ENCODE peak calls at places on chromosomes 2 and 18, in four cellular contexts. One of them, this sample, is unnamed.

GRCh38 chr2:188202777-188203176 is 88.9 kb upstream of the GULP1 start:
- DNase-seq in astrocyte: no peak
- DNase-seq in OCI-LY7: no peak
- DNase-seq in mesendoderm: no peak
- DNase-seq in this sample: no peak

GRCh38 chr2:65491381-65491903 is 59.0 kb upstream of the SPRED2 start:
- DNase-seq in astrocyte: peak; percentile 30
- DNase-seq in OCI-LY7: no peak
- DNase-seq in mesendoderm: no peak
- DNase-seq in this sample: no peak

GRCh38 chr2:64727013-64727767 is 73.5 kb upstream of the SERTAD2 start:
- DNase-seq in OCI-LY7: peak; percentile 89
- DNase-seq in mesendoderm: no peak
- DNase-seq in astrocyte: no peak
- DNase-seq in this sample: peak; percentile 95

GRCh38 chr2:218229239-218229638 is 12.2 kb downstream of the ARPC2 start:
- DNase-seq in mesendoderm: no peak
- DNase-seq in astrocyte: peak; percentile 89
- DNase-seq in OCI-LY7: peak; percentile 72
- DNase-seq in this sample: peak; percentile 69

GRCh38 chr2:159410276-159410675 is 123.8 kb upstream of the WDSUB1 start:
- DNase-seq in astrocyte: no peak
- DNase-seq in OCI-LY7: no peak
- DNase-seq in mesendoderm: peak; percentile 2
- DNase-seq in this sample: no peak

GRCh38 chr2:144429396-144430112 is 90.4 kb downstream of the ZEB2 start:
- DNase-seq in OCI-LY7: no peak
- DNase-seq in astrocyte: no peak
- DNase-seq in mesendoderm: no peak
- DNase-seq in this sample: no peak

GRCh38 chr2:163767097-163767496 is 31.3 kb upstream of the FIGN start:
- DNase-seq in astrocyte: no peak
- DNase-seq in OCI-LY7: no peak
- DNase-seq in mesendoderm: no peak
- DNase-seq in this sample: no peak

GRCh38 chr2:240777416-240778212 is 42.4 kb downstream of the KIF1A start:
- DNase-seq in mesendoderm: peak; percentile 4
- DNase-seq in astrocyte: no peak
- DNase-seq in OCI-LY7: no peak
- DNase-seq in this sample: no peak

GRCh38 chr2:130864830-130865229 is 28.1 kb downstream of the ARHGEF4 start:
- DNase-seq in OCI-LY7: peak; percentile 31
- DNase-seq in astrocyte: peak; percentile 63
- DNase-seq in mesendoderm: no peak
- DNase-seq in this sample: peak; percentile 68

GRCh38 chr2:219352448-219353023 is 20.0 kb upstream of the RESP18 start:
- DNase-seq in mesendoderm: peak; percentile 80
- DNase-seq in astrocyte: peak; percentile 11
- DNase-seq in OCI-LY7: peak; percentile 63
- DNase-seq in this sample: peak; percentile 89

GRCh38 chr2:241481687-241482086 is 26.7 kb downstream of the STK25 start:
- DNase-seq in astrocyte: no peak
- DNase-seq in OCI-LY7: no peak
- DNase-seq in mesendoderm: no peak
- DNase-seq in this sample: no peak

GRCh38 chr2:147002256-147002655 is 842.6 kb upstream of the ACVR2A start:
- DNase-seq in astrocyte: no peak
- DNase-seq in mesendoderm: no peak
- DNase-seq in OCI-LY7: no peak
- DNase-seq in this sample: no peak

GRCh38 chr18:48290162-48290926 is 118.8 kb downstream of the ZBTB7C start:
- DNase-seq in OCI-LY7: no peak
- DNase-seq in mesendoderm: no peak
- DNase-seq in astrocyte: no peak
- DNase-seq in this sample: no peak

GRCh38 chr18:12645751-12646203 is 12.1 kb downstream of the SPIRE1 start:
- DNase-seq in mesendoderm: no peak
- DNase-seq in OCI-LY7: no peak
- DNase-seq in astrocyte: no peak
- DNase-seq in this sample: peak; percentile 24

GRCh38 chr2:221503965-221504364 is 68.1 kb downstream of the EPHA4 start:
- DNase-seq in OCI-LY7: no peak
- DNase-seq in mesendoderm: no peak
- DNase-seq in astrocyte: no peak
- DNase-seq in this sample: no peak

GRCh38 chr2:102657770-102658169 is 38.4 kb downstream of the SLC9A2 start:
- DNase-seq in astrocyte: no peak
- DNase-seq in OCI-LY7: no peak
- DNase-seq in mesendoderm: peak; percentile 63
- DNase-seq in this sample: no peak

GRCh38 chr2:112884869-112885502 is 26.0 kb upstream of the IL37 start:
- DNase-seq in OCI-LY7: peak; percentile 68
- DNase-seq in mesendoderm: peak; percentile 81
- DNase-seq in astrocyte: no peak
- DNase-seq in this sample: peak; percentile 85

GRCh38 chr2:155364766-155365165 is 666.3 kb downstream of the KCNJ3 start:
- DNase-seq in mesendoderm: no peak
- DNase-seq in OCI-LY7: no peak
- DNase-seq in astrocyte: no peak
- DNase-seq in this sample: no peak

GRCh38 chr2:152443771-152444170 is 108.8 kb downstream of the FMNL2 start:
- DNase-seq in astrocyte: peak; percentile 56
- DNase-seq in mesendoderm: no peak
- DNase-seq in OCI-LY7: no peak
- DNase-seq in this sample: no peak

GRCh38 chr18:58669731-58670379 is 1.4 kb upstream of the MALT1 start:
- DNase-seq in astrocyte: peak; percentile 89
- DNase-seq in mesendoderm: no peak
- DNase-seq in OCI-LY7: no peak
- DNase-seq in this sample: no peak

GRCh38 chr2:10331033-10331701 is 28.5 kb downstream of the HPCAL1 start:
- DNase-seq in OCI-LY7: peak; percentile 70
- DNase-seq in astrocyte: peak; percentile 55
- DNase-seq in mesendoderm: peak; percentile 73
- DNase-seq in this sample: no peak

GRCh38 chr2:174952607-174953006 is 52.6 kb downstream of the CHN1 start:
- DNase-seq in OCI-LY7: no peak
- DNase-seq in astrocyte: peak; percentile 54
- DNase-seq in mesendoderm: no peak
- DNase-seq in this sample: no peak

GRCh38 chr18:79819951-79820351 is 22.2 kb downstream of the KCNG2 start:
- DNase-seq in astrocyte: no peak
- DNase-seq in OCI-LY7: peak; percentile 82
- DNase-seq in mesendoderm: no peak
- DNase-seq in this sample: peak; percentile 96

GRCh38 chr18:13378150-13378549 is 159.6 kb downstream of the LDLRAD4 start:
- DNase-seq in OCI-LY7: no peak
- DNase-seq in mesendoderm: no peak
- DNase-seq in astrocyte: no peak
- DNase-seq in this sample: no peak

GRCh38 chr2:40032650-40033319 is 253.7 kb upstream of the THUMPD2 start:
- DNase-seq in OCI-LY7: no peak
- DNase-seq in astrocyte: peak; percentile 93
- DNase-seq in mesendoderm: no peak
- DNase-seq in this sample: no peak

DNA sequence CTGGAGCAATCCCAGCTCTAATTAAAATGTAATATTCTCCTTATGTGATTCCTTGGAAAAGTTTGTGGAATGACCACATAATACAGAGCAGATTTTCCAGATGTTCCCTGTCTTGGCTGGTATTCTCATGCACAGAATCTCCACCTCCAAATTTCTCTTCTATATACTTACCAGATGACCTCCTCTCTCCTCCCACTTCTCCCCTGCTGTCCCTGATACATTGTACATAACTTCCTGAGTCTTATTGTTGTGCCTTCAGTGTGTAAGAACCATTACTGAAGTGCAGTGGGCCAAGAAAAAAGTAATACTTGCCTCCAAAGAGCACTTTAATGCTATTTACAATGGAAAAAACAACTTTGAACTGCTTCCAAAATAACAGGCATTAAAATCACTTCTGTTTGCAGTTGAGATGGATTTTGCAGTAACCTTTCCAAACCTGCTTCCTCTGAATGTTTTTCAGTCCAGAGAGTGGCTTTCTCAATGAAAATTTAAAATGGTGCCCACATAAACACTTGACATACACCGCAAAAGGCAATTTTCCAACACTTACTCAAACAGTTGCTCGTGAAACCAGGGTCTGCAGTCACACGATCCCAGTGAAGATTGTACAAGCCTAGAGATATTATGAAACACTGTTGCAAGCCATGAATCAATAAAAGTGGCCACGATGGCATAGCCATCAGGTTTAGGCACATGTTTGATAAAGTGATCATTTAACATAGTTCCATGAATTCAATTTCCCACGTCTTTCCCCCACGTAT is 258.1 kb downstream of the MTX2 start:
- DNase-seq in mesendoderm: no peak
- DNase-seq in astrocyte: no peak
- DNase-seq in OCI-LY7: no peak
- DNase-seq in this sample: no peak
- H3K4me2 ChIP-seq in mesendoderm: no peak overlapping the region
- H3K4me2 ChIP-seq in astrocyte: no peak overlapping the region
- H3K4me2 ChIP-seq in OCI-LY7: no peak overlapping the region
- H3K4me2 ChIP-seq in this sample: no peak overlapping the region

DNA sequence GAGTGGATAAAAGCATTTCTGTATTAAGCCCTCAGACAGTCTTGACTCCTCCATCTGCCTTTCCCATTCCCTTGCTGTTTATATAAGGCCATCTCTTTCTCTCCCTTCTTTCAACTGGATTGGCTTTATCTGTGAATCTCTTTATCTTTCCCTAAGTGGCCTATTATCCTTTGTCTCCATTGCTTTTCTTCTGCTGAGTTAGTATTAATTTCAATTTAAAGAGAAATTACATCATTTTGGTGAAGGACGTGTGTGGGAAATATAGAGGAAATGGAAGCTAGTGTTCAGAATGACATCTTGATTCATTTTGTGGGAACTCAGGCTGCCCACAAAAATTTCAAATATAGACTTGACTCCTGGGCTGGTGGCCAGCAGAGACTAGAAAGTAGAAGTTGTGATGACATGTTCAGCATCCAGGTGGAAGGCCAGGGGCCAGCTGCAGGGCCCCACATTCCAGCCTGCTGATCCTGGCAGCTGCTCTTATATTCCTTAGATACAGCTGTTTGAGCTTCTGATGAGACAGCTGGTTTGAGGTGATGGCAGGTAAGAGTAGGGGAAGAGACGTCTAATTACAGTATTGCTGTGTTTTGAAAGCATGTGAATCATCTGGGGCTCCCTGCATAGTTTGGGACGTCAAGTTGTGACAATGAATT is 52.3 kb downstream of the DIS3L2 start:
- DNase-seq in mesendoderm: no peak
- DNase-seq in OCI-LY7: no peak
- DNase-seq in astrocyte: peak; percentile 93
- DNase-seq in this sample: no peak
- H3K4me3 ChIP-seq in mesendoderm: no peak overlapping the region
- H3K4me3 ChIP-seq in OCI-LY7: no peak overlapping the region
- H3K4me3 ChIP-seq in astrocyte: no peak overlapping the region
- H3K4me3 ChIP-seq in this sample: no peak overlapping the region

GRCh38 chr2:67871696-67872320 is 191.0 kb downstream of the C1D start:
- DNase-seq in OCI-LY7: no peak
- DNase-seq in astrocyte: peak; percentile 89
- DNase-seq in mesendoderm: no peak
- DNase-seq in this sample: no peak
- H3K4me1 ChIP-seq in OCI-LY7: no peaks in the 10 kb centered on the region
- H3K4me1 ChIP-seq in astrocyte: peaks cover 31% of the 10 kb centered on the region
- H3K4me1 ChIP-seq in mesendoderm: peaks cover 2% of the 10 kb centered on the region
- H3K4me1 ChIP-seq in this sample: no peaks in the 10 kb centered on the region

DNA sequence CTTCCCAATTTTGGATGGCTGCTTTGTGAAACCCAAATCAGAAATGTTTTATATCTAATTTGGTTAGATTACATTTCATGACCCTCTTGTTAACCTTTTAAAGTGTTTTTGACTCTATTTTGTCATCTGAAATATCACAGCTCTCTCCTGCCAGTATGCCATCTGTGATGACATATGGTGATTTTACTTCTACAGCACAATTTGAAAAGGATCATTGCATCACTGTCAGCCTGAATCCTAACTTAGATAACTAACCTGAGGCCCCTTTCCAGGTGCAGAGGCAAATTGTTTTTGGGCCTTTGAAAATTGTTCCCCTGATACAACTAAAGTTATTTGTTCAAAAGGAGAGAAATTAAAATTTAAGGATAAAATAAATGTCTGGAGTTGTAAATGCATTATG is 1023.4 kb upstream of the LRRTM1 start:
- DNase-seq in mesendoderm: no peak
- DNase-seq in OCI-LY7: no peak
- DNase-seq in astrocyte: no peak
- DNase-seq in this sample: no peak
- H3K4me2 ChIP-seq in mesendoderm: no peak overlapping the region
- H3K4me2 ChIP-seq in OCI-LY7: no peak overlapping the region
- H3K4me2 ChIP-seq in astrocyte: no peak overlapping the region
- H3K4me2 ChIP-seq in this sample: no peak overlapping the region

GRCh38 chr2:172931256-172931894 is 144.3 kb upstream of the MAP3K20 start:
- DNase-seq in OCI-LY7: no peak
- DNase-seq in mesendoderm: peak; percentile 78
- DNase-seq in astrocyte: peak; percentile 88
- DNase-seq in this sample: no peak

GRCh38 chr2:172930871-172931255 is 144.8 kb upstream of the MAP3K20 start:
- DNase-seq in OCI-LY7: no peak
- DNase-seq in mesendoderm: no peak
- DNase-seq in astrocyte: no peak
- DNase-seq in this sample: no peak

GRCh38 chr2:172929644-172930043 is 146.0 kb upstream of the MAP3K20 start:
- DNase-seq in OCI-LY7: no peak
- DNase-seq in astrocyte: no peak
- DNase-seq in mesendoderm: no peak
- DNase-seq in this sample: no peak

GRCh38 chr2:172928754-172929153 is 146.9 kb upstream of the MAP3K20 start:
- DNase-seq in astrocyte: peak; percentile 83
- DNase-seq in OCI-LY7: no peak
- DNase-seq in mesendoderm: no peak
- DNase-seq in this sample: no peak

DNA sequence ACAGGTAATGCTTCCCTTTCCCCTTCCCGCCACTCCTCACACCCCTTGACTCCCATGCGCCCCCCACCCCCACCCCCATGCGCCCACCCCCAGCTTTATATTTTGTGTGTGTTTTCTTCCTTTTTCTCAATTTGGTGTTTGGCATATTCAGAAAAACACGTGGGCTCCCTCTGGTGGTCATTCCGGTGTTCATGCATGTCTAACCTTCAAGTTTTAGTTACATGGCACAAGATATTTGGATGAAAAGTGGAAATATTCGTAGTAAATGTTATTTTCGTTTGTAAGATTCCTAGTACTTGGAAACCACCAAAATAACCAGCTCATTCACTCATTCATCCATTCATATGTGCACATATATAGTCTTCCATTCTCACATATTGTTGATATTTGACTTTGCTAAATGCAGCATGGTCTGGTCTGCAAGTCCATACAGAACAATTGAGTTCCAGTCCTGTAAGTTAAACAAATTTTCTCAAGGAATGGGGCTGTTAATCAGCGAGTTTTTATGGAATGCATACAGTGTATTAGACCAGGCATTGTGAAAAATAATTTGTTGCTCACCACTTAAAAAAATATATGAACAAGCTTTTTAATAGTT is 143.6 kb upstream of the MAP3K20 start:
- DNase-seq in OCI-LY7: peak; percentile 61
- DNase-seq in astrocyte: peak; percentile 37
- DNase-seq in mesendoderm: peak; percentile 72
- DNase-seq in this sample: peak; percentile 83
- H3K4me3 ChIP-seq in OCI-LY7: no peak overlapping the region
- H3K4me3 ChIP-seq in astrocyte: no peak overlapping the region
- H3K4me3 ChIP-seq in mesendoderm: no peak overlapping the region
- H3K4me3 ChIP-seq in this sample: no peak overlapping the region

GRCh38 chr2:115541808-115542207 is 1099.4 kb downstream of the DPP10 start:
- DNase-seq in mesendoderm: no peak
- DNase-seq in OCI-LY7: no peak
- DNase-seq in astrocyte: no peak
- DNase-seq in this sample: no peak

GRCh38 chr2:115542331-115542730 is 1099.9 kb downstream of the DPP10 start:
- DNase-seq in astrocyte: no peak
- DNase-seq in OCI-LY7: no peak
- DNase-seq in mesendoderm: peak; percentile 69
- DNase-seq in this sample: no peak
- H3K4me1 ChIP-seq in astrocyte: no peaks in the 10 kb centered on the region
- H3K4me1 ChIP-seq in OCI-LY7: no peaks in the 10 kb centered on the region
- H3K4me1 ChIP-seq in mesendoderm: peaks cover 5% of the 10 kb centered on the region
- H3K4me1 ChIP-seq in this sample: no peaks in the 10 kb centered on the region